ENCODE peak calls at places on chromosome 15, in eight cellular contexts. W is uterus; F is HuH-7.5; A is iris pigment epithelial cell; O is pulmonary artery endothelial cell; J is CD8-positive, alpha-beta T cell; B is endothelial cell; R is glomerular endothelial cell. I is an unnamed sample.

GRCh38 chr15:43966646-43967045 is 139.8 kb downstream of the WDR76 start:
- DNase-seq in B (no peak), A (peak), W (no peak), F (no peak), O (no peak), J (no peak), R (no peak), I (no peak)

GRCh38 chr15:31439328-31439727 is 112.7 kb downstream of the KLF13 start:
- DNase-seq in J (no peak), O (no peak), W (no peak), R (no peak), A (no peak), F (peak), B (peak), I (no peak)

GRCh38 chr15:90174140-90174891 is 26.8 kb upstream of the SEMA4B start:
- DNase-seq in A (peak), R (no peak), O (no peak), J (no peak), F (no peak), B (no peak), W (peak), I (peak)

GRCh38 chr15:85832389-85832788 is 37.7 kb upstream of the KLHL25 start:
- DNase-seq in J (no peak), R (no peak), O (no peak), W (no peak), A (no peak), F (no peak), B (no peak), I (no peak)

GRCh38 chr15:98076021-98076816 is 115.7 kb downstream of the ARRDC4 start:
- DNase-seq in R (no peak), F (no peak), W (no peak), J (no peak), A (peak), B (no peak), O (no peak), I (peak)

GRCh38 chr15:38069001-38069400 is 134.6 kb downstream of the TMCO5A start:
- DNase-seq in O (peak), F (peak), A (peak), W (no peak), J (no peak), B (no peak), R (no peak), I (no peak)

GRCh38 chr15:65832549-65833364 is 36.5 kb upstream of the RAB11A start:
- DNase-seq in J (peak), R (peak), B (peak), F (peak), O (peak), A (peak), W (peak), I (peak)

GRCh38 chr15:90885432-90886290 is 1.4 kb downstream of the FES start:
- DNase-seq in W (peak), B (peak), R (no peak), A (peak), J (peak), O (no peak), F (peak), I (peak)

GRCh38 chr15:62112616-62113593 is 46.1 kb downstream of the C2CD4A start:
- DNase-seq in A (peak), W (no peak), O (peak), J (no peak), R (peak), F (no peak), B (no peak), I (no peak)

GRCh38 chr15:86001200-86001599 is 78.5 kb upstream of the AGBL1 start:
- DNase-seq in J (no peak), A (no peak), B (no peak), W (peak), O (no peak), R (no peak), F (no peak), I (no peak)

GRCh38 chr15:74340139-74340538 is 27.3 kb downstream of the CYP11A1 start:
- DNase-seq in W (no peak), R (no peak), B (no peak), O (no peak), A (peak), F (no peak), J (no peak), I (no peak)

GRCh38 chr15:79283252-79284048 is 928 bp downstream of the ANKRD34C start:
- DNase-seq in J (no peak), B (peak), W (no peak), F (peak), A (peak), R (no peak), O (no peak), I (peak)

GRCh38 chr15:100818927-100819326 is 60.7 kb upstream of the ALDH1A3 start:
- DNase-seq in O (no peak), B (no peak), J (no peak), R (no peak), F (no peak), A (peak), W (peak), I (no peak)

GRCh38 chr15:70762469-70763119 is 764 bp downstream of the UACA start:
- DNase-seq in B (peak), R (no peak), A (peak), J (no peak), W (peak), O (no peak), F (peak), I (peak)

GRCh38 chr15:99712415-99712814 is 20.8 kb downstream of the LYSMD4 start:
- DNase-seq in F (no peak), A (no peak), J (no peak), R (no peak), W (no peak), O (no peak), B (peak), I (no peak)

GRCh38 chr15:68405426-68406250 is 26.3 kb downstream of the ITGA11 start:
- DNase-seq in R (no peak), B (no peak), A (no peak), W (peak), J (no peak), F (no peak), O (no peak), I (no peak)

GRCh38 chr15:101439920-101440319 is 49.6 kb downstream of the PCSK6 start:
- DNase-seq in R (no peak), B (no peak), W (no peak), A (peak), O (no peak), F (no peak), J (no peak), I (no peak)

GRCh38 chr15:87816811-87817210 is 439.7 kb downstream of the NTRK3 start:
- DNase-seq in A (peak), O (peak), R (no peak), W (no peak), F (no peak), B (no peak), J (no peak), I (no peak)

GRCh38 chr15:39776068-39776467 is 6.6 kb downstream of the FSIP1 start:
- DNase-seq in O (no peak), A (no peak), R (no peak), F (no peak), W (no peak), J (no peak), B (no peak), I (no peak)

GRCh38 chr15:70794596-70795310 is 31.4 kb upstream of the UACA start:
- DNase-seq in B (no peak), R (no peak), F (no peak), A (peak), J (no peak), O (no peak), W (no peak), I (no peak)

GRCh38 chr15:89502867-89503595 is 6.6 kb upstream of the RHCG start:
- DNase-seq in F (no peak), B (no peak), O (no peak), A (no peak), R (no peak), W (no peak), J (no peak), I (no peak)

GRCh38 chr15:91409430-91409829 is 309.4 kb downstream of the SV2B start:
- DNase-seq in F (no peak), A (no peak), J (no peak), W (no peak), O (no peak), B (no peak), R (no peak), I (no peak)

GRCh38 chr15:85383470-85384148 is 3.2 kb downstream of the AKAP13 start:
- DNase-seq in A (peak), O (no peak), J (no peak), R (no peak), B (no peak), W (no peak), F (no peak), I (no peak)

GRCh38 chr15:42826251-42826890 is 89.4 kb upstream of the CDAN1 start:
- DNase-seq in F (no peak), R (no peak), W (no peak), O (no peak), B (no peak), A (no peak), J (no peak), I (no peak)

GRCh38 chr15:68830141-68830540 is 9.4 kb upstream of the ANP32A start:
- DNase-seq in B (no peak), O (no peak), W (no peak), F (no peak), J (no peak), A (no peak), R (no peak), I (no peak)

GRCh38 chr15:63460210-63461135 is 43.9 kb upstream of the USP3 start:
- DNase-seq in J (no peak), B (no peak), R (no peak), O (no peak), W (no peak), F (no peak), A (no peak), I (no peak)

GRCh38 chr15:43920815-43921214 is 94.0 kb downstream of the WDR76 start:
- DNase-seq in W (no peak), J (no peak), A (peak), F (no peak), R (no peak), B (no peak), O (no peak), I (no peak)

GRCh38 chr15:41096178-41096577 is 19.9 kb downstream of the INO80 start:
- DNase-seq in F (no peak), R (no peak), W (no peak), O (no peak), B (no peak), J (no peak), A (no peak), I (no peak)

I was measured in heart right ventricle.